ENCODE peak calls at places on chromosomes 12 and 14, in four cellular contexts. N is heart left ventricle, F is germinal center, B is HCT116. X is an unnamed sample.

GRCh38 chr12:51820721-51821422 is 27.6 kb downstream of the FIGNL2 start:
- DNase-seq in N (peak; percentile 85), F (peak; percentile 85), B (no peak), X (no peak)

GRCh38 chr12:94792690-94793089 is 142.3 kb upstream of the TMCC3 start:
- DNase-seq in N (no peak), F (no peak), B (no peak), X (no peak)

GRCh38 chr12:26338574-26339572 is 143.5 kb downstream of the SSPN start:
- DNase-seq in N (no peak), F (no peak), B (peak; percentile 41), X (no peak)

GRCh38 chr12:121784460-121784859 is 9.0 kb downstream of the RHOF start:
- DNase-seq in N (no peak), F (no peak), B (no peak), X (peak; percentile 73)

GRCh38 chr12:106733660-106734059 is 40.8 kb upstream of the RIC8B start:
- DNase-seq in N (no peak), F (no peak), B (no peak), X (no peak)

GRCh38 chr14:89368490-89369477 is 48.2 kb downstream of the FOXN3 start:
- DNase-seq in N (no peak), F (no peak), B (no peak), X (no peak)

GRCh38 chr12:4214912-4215861 is 58.4 kb upstream of the CCND2 start:
- DNase-seq in N (peak; percentile 83), F (peak; percentile 60), B (no peak), X (no peak)

GRCh38 chr14:104108570-104109060 is 23.1 kb downstream of the ASPG start:
- DNase-seq in N (peak; percentile 49), F (no peak), B (no peak), X (no peak)

GRCh38 chr14:67280506-67280905 is 39.3 kb downstream of the PALS1 start:
- DNase-seq in N (no peak), F (no peak), B (no peak), X (no peak)

GRCh38 chr12:70227911-70228310 is 15.3 kb upstream of the CNOT2 start:
- DNase-seq in N (no peak), F (no peak), B (no peak), X (no peak)

GRCh38 chr12:12872934-12873275 is 18.5 kb upstream of the GPRC5A start:
- DNase-seq in N (no peak), F (no peak), B (peak; percentile 84), X (no peak)

GRCh38 chr14:68471029-68471963 is 321.6 kb downstream of the ZFP36L1 start:
- DNase-seq in N (no peak), F (peak; percentile 64), B (no peak), X (no peak)

GRCh38 chr12:51122844-51123243 is 39.4 kb upstream of the CSRNP2 start:
- DNase-seq in N (no peak), F (no peak), B (no peak), X (no peak)

GRCh38 chr12:62660763-62661162 is 194.1 kb downstream of the MON2 start:
- DNase-seq in N (no peak), F (no peak), B (no peak), X (peak; percentile 92)

GRCh38 chr12:129203456-129203855 is 350.2 kb downstream of the GLT1D1 start:
- DNase-seq in N (no peak), F (no peak), B (no peak), X (no peak)

GRCh38 chr12:1099158-1099557 is 108.1 kb downstream of the ERC1 start:
- DNase-seq in N (no peak), F (no peak), B (no peak), X (no peak)

GRCh38 chr14:20690848-20691640 is 2.5 kb downstream of the ANG start:
- DNase-seq in N (no peak), F (peak; percentile 60), B (peak; percentile 60), X (peak; percentile 57)

GRCh38 chr12:74235342-74235741 is 302.3 kb upstream of the ATXN7L3B start:
- DNase-seq in N (no peak), F (no peak), B (no peak), X (no peak)

GRCh38 chr14:104550340-104550848 is 29.2 kb upstream of the C14orf180 start:
- DNase-seq in N (peak; percentile 33), F (no peak), B (no peak), X (no peak)

GRCh38 chr12:52037248-52037861 is 13.9 kb upstream of the NR4A1 start:
- DNase-seq in N (peak; percentile 78), F (no peak), B (no peak), X (peak; percentile 62)

GRCh38 chr14:68312884-68313725 is 479.8 kb downstream of the ZFP36L1 start:
- DNase-seq in N (no peak), F (peak; percentile 24), B (no peak), X (no peak)

GRCh38 chr12:15122349-15122748 is 98.9 kb downstream of the RERG start:
- DNase-seq in N (no peak), F (no peak), B (no peak), X (no peak)

GRCh38 chr12:31363416-31363809 is 37.5 kb upstream of the SINHCAF start:
- DNase-seq in N (no peak), F (no peak), B (no peak), X (no peak)

GRCh38 chr14:90693413-90693812 is 122.8 kb downstream of the TTC7B start:
- DNase-seq in N (no peak), F (no peak), B (no peak), X (no peak)

GRCh38 chr12:110109037-110109836 is 14.9 kb upstream of the IFT81 start:
- DNase-seq in N (peak; percentile 74), F (no peak), B (no peak), X (peak; percentile 100)

GRCh38 chr12:47789141-47789540 is 16.1 kb downstream of the SLC48A1 start:
- DNase-seq in N (peak; percentile 24), F (no peak), B (no peak), X (no peak)

GRCh38 chr12:6469609-6470374 is 685 bp downstream of the VAMP1 start:
- DNase-seq in N (no peak), F (no peak), B (no peak), X (no peak)